ENCODE peak calls at places on chromosome 17, in ten cellular contexts. U is AG04450; Z is SJCRH30; C is NCI-H1436; Q is HTR-8/SVneo; N is NCI-H345; B is activated CD4-positive, alpha-beta T cell treated with anti-CD3 and anti-CD28 coated beads, Interleukin-2, amount 50 U/mL, for 4 hours; R is anterior cingulate cortex; L is LHCN-M2; K is non-pigmented ciliary epithelial cell. T is an unnamed sample.

GRCh38 chr17:7484964-7485377 is 805 bp downstream of the POLR2A start:
- DNase-seq in L (no peak), B (no peak), C (no peak), U (no peak), R (no peak), K (no peak), Q (no peak), Z (no peak), N (no peak), T (no peak)

GRCh38 chr17:17171991-17172939 is 33.9 kb downstream of the PLD6 start:
- DNase-seq in L (no peak), Z (no peak), K (no peak), Q (no peak), C (no peak), N (peak), U (no peak), R (no peak), B (no peak), T (no peak)

GRCh38 chr17:967122-967521 is 12.5 kb downstream of the NXN start:
- DNase-seq in R (no peak), Q (no peak), K (no peak), B (no peak), Z (no peak), C (no peak), U (no peak), L (no peak), N (no peak), T (no peak)

GRCh38 chr17:78767806-78768205 is 14.3 kb downstream of the CYTH1 start:
- DNase-seq in N (peak), C (no peak), R (no peak), U (no peak), K (no peak), Q (no peak), L (peak), Z (peak), B (no peak), T (no peak)

GRCh38 chr17:13940858-13941665 is 128.2 kb upstream of the COX10 start:
- DNase-seq in Q (no peak), L (peak), R (no peak), U (no peak), B (no peak), Z (peak), K (no peak), N (no peak), C (no peak), T (no peak)

GRCh38 chr17:17063546-17064122 is 21.4 kb downstream of the MPRIP start:
- DNase-seq in B (no peak), K (no peak), R (peak), Q (peak), Z (peak), N (peak), U (no peak), C (no peak), L (peak), T (peak)

GRCh38 chr17:58086953-58087352 is 3.7 kb downstream of the DYNLL2 start:
- DNase-seq in L (no peak), B (no peak), Z (no peak), K (no peak), R (no peak), N (no peak), Q (no peak), U (no peak), C (no peak), T (no peak)

GRCh38 chr17:48552453-48553189 is 7.7 kb upstream of the HOXB2 start:
- DNase-seq in R (no peak), N (peak), Z (no peak), Q (no peak), B (no peak), U (no peak), C (no peak), K (no peak), L (no peak), T (no peak)

GRCh38 chr17:47297661-47298400 is 25.9 kb upstream of the EFCAB13 start:
- DNase-seq in K (no peak), N (no peak), L (peak), Q (no peak), C (no peak), B (no peak), R (no peak), U (no peak), Z (peak), T (no peak)

GRCh38 chr17:81733507-81734404 is 21.7 kb downstream of the SLC25A10 start:
- DNase-seq in Z (peak), N (peak), L (peak), R (peak), U (no peak), C (peak), K (no peak), B (peak), Q (peak), T (peak)

GRCh38 chr17:19268611-19269010 is 31.4 kb downstream of the EPN2 start:
- DNase-seq in Z (no peak), Q (no peak), K (no peak), B (no peak), R (no peak), U (no peak), C (no peak), N (no peak), L (no peak), T (no peak)

GRCh38 chr17:18319604-18320256 is 4.6 kb downstream of the SMCR8 start:
- DNase-seq in L (peak), U (peak), Q (peak), C (peak), B (no peak), Z (peak), K (peak), R (no peak), N (no peak), T (no peak)

T was measured in chondrocyte.